ENCODE peak calls at places on chromosomes 4 and X, in nine cellular contexts. B is PC-3, N is body of pancreas, H is tibial nerve, X is fibroblast of lung, U is choroid plexus epithelial cell, G is esophagus squamous epithelium, F is brain microvascular endothelial cell, I is lung. W is an unnamed sample.

GRCh38 chr4:158895797-158896442 is 127.1 kb downstream of the FNIP2 start:
- DNase-seq in B (peak), N (peak), H (no peak), X (peak), U (peak), G (no peak), F (peak), I (no peak), W (peak)

GRCh38 chr4:137390707-137391106 is 141.6 kb downstream of the PCDH18 start:
- DNase-seq in B (no peak), N (no peak), H (no peak), X (peak), U (peak), G (no peak), F (no peak), I (no peak), W (no peak)

GRCh38 chrX:71301195-71301924 is at the start of gene ITGB1BP2:
- DNase-seq in B (no peak), N (no peak), H (no peak), X (peak), U (peak), G (no peak), F (no peak), I (no peak), W (no peak)

GRCh38 chrX:43958529-43958928 is 14.7 kb downstream of the NDP start:
- DNase-seq in B (peak), N (peak), H (no peak), X (peak), U (peak), G (no peak), F (peak), I (no peak), W (peak)

GRCh38 chr4:75344915-75345314 is 169.3 kb downstream of the RCHY1 start:
- DNase-seq in B (peak), N (no peak), H (no peak), X (peak), U (peak), G (no peak), F (peak), I (no peak), W (peak)

GRCh38 chr4:79284893-79285292 is 41.0 kb downstream of the NAA11 start:
- DNase-seq in B (no peak), N (no peak), H (no peak), X (peak), U (no peak), G (no peak), F (no peak), I (no peak), W (no peak)

GRCh38 chr4:99403380-99404194 is 31.6 kb downstream of the ADH7 start:
- DNase-seq in B (no peak), N (no peak), H (no peak), X (peak), U (peak), G (no peak), F (no peak), I (no peak), W (no peak)

GRCh38 chr4:88792268-88792781 is 94.7 kb upstream of the NAP1L5 start:
- DNase-seq in B (peak), N (no peak), H (no peak), X (peak), U (peak), G (no peak), F (peak), I (no peak), W (peak)

GRCh38 chrX:153909024-153909979 is 4.8 kb downstream of the AVPR2 start:
- DNase-seq in B (no peak), N (no peak), H (no peak), X (no peak), U (no peak), G (no peak), F (no peak), I (no peak), W (no peak)

GRCh38 chr4:168734703-168735688 is 238.1 kb downstream of the PALLD start:
- DNase-seq in B (no peak), N (no peak), H (no peak), X (no peak), U (no peak), G (no peak), F (no peak), I (no peak), W (no peak)

GRCh38 chr4:140571620-140572019 is 2.9 kb upstream of the UCP1 start:
- DNase-seq in B (no peak), N (no peak), H (no peak), X (no peak), U (no peak), G (no peak), F (no peak), I (no peak), W (no peak)

GRCh38 chrX:134528936-134529335 is 69.0 kb downstream of the HPRT1 start:
- DNase-seq in B (no peak), N (no peak), H (no peak), X (no peak), U (no peak), G (no peak), F (no peak), I (no peak), W (no peak)

GRCh38 chrX:134813697-134814096 is 155.4 kb upstream of the PLAC1 start:
- DNase-seq in B (no peak), N (no peak), H (no peak), X (no peak), U (no peak), G (no peak), F (no peak), I (no peak), W (no peak)

GRCh38 chr4:6499241-6499605 is 26.8 kb upstream of the PPP2R2C start:
- DNase-seq in B (no peak), N (no peak), H (no peak), X (no peak), U (no peak), G (no peak), F (no peak), I (peak), W (no peak)

GRCh38 chrX:41302293-41302868 is 31.6 kb upstream of the DDX3X start:
- DNase-seq in B (peak), N (no peak), H (no peak), X (no peak), U (peak), G (no peak), F (no peak), I (no peak), W (no peak)

GRCh38 chr4:156496797-156497196 is 474.8 kb downstream of the PDGFC start:
- DNase-seq in B (peak), N (no peak), H (no peak), X (peak), U (peak), G (no peak), F (peak), I (no peak), W (peak)

GRCh38 chr4:145723336-145723735 is 43.4 kb downstream of the C4orf51 start:
- DNase-seq in B (peak), N (no peak), H (no peak), X (no peak), U (no peak), G (no peak), F (no peak), I (no peak), W (no peak)

GRCh38 chr4:107734120-107734519 is 14.1 kb upstream of the PAPSS1 start:
- DNase-seq in B (peak), N (no peak), H (no peak), X (no peak), U (peak), G (no peak), F (no peak), I (no peak), W (no peak)

GRCh38 chrX:105117621-105118020 is 102.9 kb downstream of the TEX13A start:
- DNase-seq in B (no peak), N (no peak), H (no peak), X (no peak), U (no peak), G (no peak), F (no peak), I (no peak), W (no peak)

GRCh38 chr4:73606465-73606974 is 13.7 kb downstream of the RASSF6 start:
- DNase-seq in B (peak), N (no peak), H (no peak), X (no peak), U (no peak), G (no peak), F (no peak), I (no peak), W (no peak)

GRCh38 chr4:158121203-158121586 is 51.6 kb downstream of the GASK1B start:
- DNase-seq in B (no peak), N (peak), H (no peak), X (peak), U (peak), G (no peak), F (peak), I (peak), W (peak)

GRCh38 chrX:108397627-108398392 is 40.4 kb downstream of the COL4A6 start:
- DNase-seq in B (peak), N (no peak), H (no peak), X (peak), U (no peak), G (no peak), F (peak), I (no peak), W (peak)

GRCh38 chrX:74234829-74235228 is 69.2 kb upstream of the ZCCHC13 start:
- DNase-seq in B (peak), N (no peak), H (no peak), X (no peak), U (peak), G (no peak), F (no peak), I (no peak), W (no peak)

GRCh38 chr4:108449139-108449538 is 171.2 kb upstream of the RPL34 start:
- DNase-seq in B (no peak), N (no peak), H (no peak), X (no peak), U (no peak), G (no peak), F (no peak), I (no peak), W (no peak)

GRCh38 chrX:27728291-27728690 is 79.5 kb upstream of the MAGEB10 start:
- DNase-seq in B (peak), N (no peak), H (no peak), X (peak), U (peak), G (no peak), F (peak), I (no peak), W (no peak)

GRCh38 chrX:132618810-132619209 is 130.0 kb upstream of the MBNL3 start:
- DNase-seq in B (no peak), N (no peak), H (no peak), X (no peak), U (no peak), G (no peak), F (no peak), I (no peak), W (no peak)

GRCh38 chrX:13690836-13691235 is 1.9 kb downstream of the RAB9A start:
- DNase-seq in B (peak), N (no peak), H (no peak), X (no peak), U (no peak), G (no peak), F (no peak), I (no peak), W (no peak)

GRCh38 chrX:40207626-40208025 is 109.9 kb upstream of the BCOR start:
- DNase-seq in B (peak), N (no peak), H (no peak), X (peak), U (no peak), G (peak), F (peak), I (no peak), W (peak)

GRCh38 chr4:77201343-77201742 is 44.3 kb downstream of the CCNG2 start:
- DNase-seq in B (peak), N (no peak), H (no peak), X (peak), U (no peak), G (no peak), F (peak), I (no peak), W (peak)

GRCh38 chr4:112855058-112855457 is 194.4 kb upstream of the ANK2 start:
- DNase-seq in B (no peak), N (no peak), H (no peak), X (no peak), U (peak), G (no peak), F (no peak), I (no peak), W (no peak)

GRCh38 chr4:155539746-155540145 is 126.9 kb upstream of the GUCY1A1 start:
- DNase-seq in B (peak), N (no peak), H (no peak), X (peak), U (no peak), G (no peak), F (no peak), I (no peak), W (no peak)

GRCh38 chr4:40606239-40606767 is 23.4 kb downstream of the RBM47 start:
- DNase-seq in B (no peak), N (no peak), H (no peak), X (no peak), U (no peak), G (no peak), F (no peak), I (no peak), W (no peak)

DNA sequence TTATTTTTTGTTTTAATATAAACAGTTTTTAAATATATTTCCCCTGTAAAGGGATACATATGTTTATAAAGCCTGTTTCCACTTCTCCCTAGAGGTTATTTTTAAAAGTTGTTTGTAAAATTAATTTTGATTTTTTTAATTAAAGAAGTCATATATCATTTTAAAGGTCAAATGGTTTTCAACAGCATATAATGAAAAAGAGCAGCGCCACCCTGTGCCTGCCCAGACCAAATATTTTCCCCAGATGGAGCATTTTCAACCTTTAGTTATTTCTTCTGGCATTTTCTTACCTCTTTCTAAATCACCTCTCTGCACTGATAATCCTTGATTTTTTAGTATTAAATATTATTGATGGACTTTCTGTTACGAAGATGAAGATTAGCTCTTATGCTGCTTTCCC is 21.0 kb downstream of the MSX1 start:
- DNase-seq in B (peak), N (no peak), H (no peak), X (no peak), U (peak), G (no peak), F (no peak), I (no peak), W (no peak)
- TF ChIP-seq CTCF in B (peak), N (no peak), H (no peak), X (peak), U (peak), G (no peak), F (peak), I (no peak), W (peak)

GRCh38 chrX:2690856-2691542 is at the start of gene CD99:
- DNase-seq in B (peak), N (peak), H (peak), X (peak), U (peak), G (no peak), F (peak), I (peak), W (peak)
- TF ChIP-seq CTCF in B (no peak), N (no peak), H (no peak), X (no peak), U (no peak), G (no peak), F (no peak), I (no peak), W (peak)

GRCh38 chr4:174580597-174580996 is 58.3 kb upstream of the HPGD start:
- DNase-seq in B (no peak), N (no peak), H (no peak), X (no peak), U (peak), G (no peak), F (peak), I (no peak), W (no peak)

GRCh38 chr4:174575436-174575835 is 53.1 kb upstream of the HPGD start:
- DNase-seq in B (no peak), N (no peak), H (no peak), X (no peak), U (no peak), G (no peak), F (no peak), I (no peak), W (no peak)

GRCh38 chr4:174579421-174579820 is 57.1 kb upstream of the HPGD start:
- DNase-seq in B (no peak), N (no peak), H (no peak), X (no peak), U (peak), G (no peak), F (peak), I (no peak), W (no peak)

GRCh38 chr4:174582463-174582862 is 60.2 kb upstream of the HPGD start:
- DNase-seq in B (no peak), N (no peak), H (no peak), X (no peak), U (no peak), G (no peak), F (no peak), I (no peak), W (no peak)

DNA sequence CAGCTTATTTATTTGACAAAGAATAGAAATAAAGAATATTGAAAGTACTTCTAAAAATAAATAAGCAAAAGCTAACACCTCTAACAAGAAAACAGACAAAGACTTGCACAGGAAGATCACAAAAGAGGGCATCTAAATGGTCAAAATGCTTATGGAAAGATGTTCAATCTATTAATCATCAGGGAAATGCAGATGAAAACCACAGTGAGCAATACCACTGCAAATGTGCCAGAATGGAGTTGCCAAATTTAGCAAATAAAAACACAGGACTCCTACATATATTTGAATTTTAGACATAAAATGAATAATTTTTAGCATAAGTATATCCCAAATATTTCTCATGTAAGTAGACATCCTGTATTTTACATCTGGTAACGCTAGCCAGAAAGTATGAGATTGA is 56.1 kb upstream of the HPGD start:
- DNase-seq in B (peak), N (no peak), H (no peak), X (peak), U (peak), G (no peak), F (peak), I (no peak), W (no peak)
- TF ChIP-seq CTCF in B (no peak), N (no peak), H (no peak), X (no peak), U (no peak), G (no peak), F (no peak), I (no peak), W (no peak)

GRCh38 chr4:26736621-26737020 is 124.0 kb upstream of the STIM2 start:
- DNase-seq in B (no peak), N (no peak), H (no peak), X (peak), U (peak), G (no peak), F (no peak), I (no peak), W (peak)

GRCh38 chr4:26732356-26732755 is 128.3 kb upstream of the STIM2 start:
- DNase-seq in B (no peak), N (no peak), H (no peak), X (no peak), U (no peak), G (no peak), F (no peak), I (no peak), W (no peak)

GRCh38 chr4:26741491-26741871 is 119.2 kb upstream of the STIM2 start:
- DNase-seq in B (no peak), N (no peak), H (no peak), X (peak), U (peak), G (no peak), F (no peak), I (no peak), W (no peak)

GRCh38 chr4:26737385-26737784 is 123.3 kb upstream of the STIM2 start:
- DNase-seq in B (no peak), N (no peak), H (no peak), X (no peak), U (no peak), G (no peak), F (no peak), I (no peak), W (no peak)
- TF ChIP-seq CTCF in B (no peak), N (no peak), H (no peak), X (no peak), U (no peak), G (no peak), F (no peak), I (no peak), W (no peak)

DNA sequence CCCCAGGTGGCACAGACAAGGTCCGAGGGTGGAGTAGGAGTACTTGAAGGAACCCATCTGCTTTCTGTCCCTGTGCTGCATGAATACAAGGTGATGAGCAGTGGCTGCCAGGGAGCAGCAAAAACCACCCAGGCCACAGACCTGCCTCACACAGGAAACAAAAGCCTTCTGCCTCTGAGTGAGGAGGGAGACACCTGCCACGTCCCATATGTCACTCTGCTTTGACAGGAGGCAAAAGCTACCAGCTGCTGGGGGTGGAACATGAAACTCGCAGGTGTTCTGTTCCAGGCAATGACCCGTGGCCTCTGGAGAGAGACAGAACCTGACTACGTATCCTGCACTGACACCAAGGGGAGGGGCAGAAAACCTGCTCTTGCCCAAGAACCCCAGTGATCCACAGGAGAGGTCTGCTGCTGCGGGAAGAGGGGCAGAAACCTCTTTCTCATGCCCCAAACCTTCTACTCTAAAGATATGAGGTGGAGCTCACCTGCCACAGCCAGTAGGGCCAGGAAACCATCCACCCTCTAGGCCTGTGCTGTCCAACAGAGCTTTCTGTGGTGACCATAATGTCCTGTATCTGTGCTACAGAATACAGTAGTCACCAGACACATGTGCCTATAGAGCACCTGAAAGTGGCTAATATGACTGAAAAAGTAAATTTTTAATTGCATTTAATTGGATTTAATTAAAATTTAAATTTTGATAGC is 172.9 kb downstream of the PRDM5 start:
- DNase-seq in B (no peak), N (no peak), H (no peak), X (no peak), U (no peak), G (no peak), F (no peak), I (no peak), W (no peak)
- TF ChIP-seq CTCF in B (no peak), N (no peak), H (no peak), X (no peak), U (no peak), G (no peak), F (no peak), I (no peak), W (no peak)

W was measured in HFFc6.